ENCODE peak calls at places on chromosomes 6 and 20, in eight cellular contexts. One of them, this sample, is unnamed.

GRCh38 chr20:58048096-58048702 is 180.3 kb downstream of the ANKRD60 start:
- DNase-seq in T1000: no peak
- DNase-seq in neuronal stem cell: peak
- DNase-seq in RWPE1: peak
- DNase-seq in anterior cingulate cortex: peak
- DNase-seq in stimulated activated CD8-positive, alpha-beta memory T cell treated with anti-CD3 and anti-CD28 coated beads, Interleukin-4, amount 100 ng/mL, for 24 hours: no peak
- DNase-seq in activated T-helper 1 cell treated with anti-CD3 and anti-CD28 coated beads, Interleukin-2, amount 50 U/mL, for 16 hours: no peak
- DNase-seq in neural progenitor cell: peak
- DNase-seq in this sample: no peak

GRCh38 chr6:66264376-66264775 is 557.4 kb upstream of the EYS start:
- DNase-seq in T1000: no peak
- DNase-seq in neuronal stem cell: no peak
- DNase-seq in RWPE1: peak
- DNase-seq in anterior cingulate cortex: no peak
- DNase-seq in stimulated activated CD8-positive, alpha-beta memory T cell treated with anti-CD3 and anti-CD28 coated beads, Interleukin-4, amount 100 ng/mL, for 24 hours: no peak
- DNase-seq in activated T-helper 1 cell treated with anti-CD3 and anti-CD28 coated beads, Interleukin-2, amount 50 U/mL, for 16 hours: no peak
- DNase-seq in neural progenitor cell: no peak
- DNase-seq in this sample: no peak

GRCh38 chr6:144317736-144318135 is 32.6 kb downstream of the UTRN start:
- DNase-seq in T1000: no peak
- DNase-seq in neuronal stem cell: no peak
- DNase-seq in RWPE1: no peak
- DNase-seq in anterior cingulate cortex: no peak
- DNase-seq in stimulated activated CD8-positive, alpha-beta memory T cell treated with anti-CD3 and anti-CD28 coated beads, Interleukin-4, amount 100 ng/mL, for 24 hours: no peak
- DNase-seq in activated T-helper 1 cell treated with anti-CD3 and anti-CD28 coated beads, Interleukin-2, amount 50 U/mL, for 16 hours: no peak
- DNase-seq in neural progenitor cell: no peak
- DNase-seq in this sample: no peak

GRCh38 chr6:107823047-107823557 is 1.0 kb downstream of the SCML4 start:
- DNase-seq in T1000: no peak
- DNase-seq in neuronal stem cell: no peak
- DNase-seq in RWPE1: no peak
- DNase-seq in anterior cingulate cortex: no peak
- DNase-seq in stimulated activated CD8-positive, alpha-beta memory T cell treated with anti-CD3 and anti-CD28 coated beads, Interleukin-4, amount 100 ng/mL, for 24 hours: peak
- DNase-seq in activated T-helper 1 cell treated with anti-CD3 and anti-CD28 coated beads, Interleukin-2, amount 50 U/mL, for 16 hours: no peak
- DNase-seq in neural progenitor cell: no peak
- DNase-seq in this sample: no peak

GRCh38 chr20:57743450-57744095 is 33.8 kb upstream of the PMEPA1 start:
- DNase-seq in T1000: no peak
- DNase-seq in neuronal stem cell: no peak
- DNase-seq in RWPE1: no peak
- DNase-seq in anterior cingulate cortex: no peak
- DNase-seq in stimulated activated CD8-positive, alpha-beta memory T cell treated with anti-CD3 and anti-CD28 coated beads, Interleukin-4, amount 100 ng/mL, for 24 hours: no peak
- DNase-seq in activated T-helper 1 cell treated with anti-CD3 and anti-CD28 coated beads, Interleukin-2, amount 50 U/mL, for 16 hours: no peak
- DNase-seq in neural progenitor cell: no peak
- DNase-seq in this sample: no peak

GRCh38 chr6:26122402-26122792 is 35.2 kb downstream of the HFE start:
- DNase-seq in T1000: no peak
- DNase-seq in neuronal stem cell: no peak
- DNase-seq in RWPE1: no peak
- DNase-seq in anterior cingulate cortex: no peak
- DNase-seq in stimulated activated CD8-positive, alpha-beta memory T cell treated with anti-CD3 and anti-CD28 coated beads, Interleukin-4, amount 100 ng/mL, for 24 hours: no peak
- DNase-seq in activated T-helper 1 cell treated with anti-CD3 and anti-CD28 coated beads, Interleukin-2, amount 50 U/mL, for 16 hours: no peak
- DNase-seq in neural progenitor cell: peak
- DNase-seq in this sample: no peak

GRCh38 chr6:125299257-125299656 is 2.5 kb downstream of the HDDC2 start:
- DNase-seq in T1000: no peak
- DNase-seq in neuronal stem cell: no peak
- DNase-seq in RWPE1: no peak
- DNase-seq in anterior cingulate cortex: no peak
- DNase-seq in stimulated activated CD8-positive, alpha-beta memory T cell treated with anti-CD3 and anti-CD28 coated beads, Interleukin-4, amount 100 ng/mL, for 24 hours: no peak
- DNase-seq in activated T-helper 1 cell treated with anti-CD3 and anti-CD28 coated beads, Interleukin-2, amount 50 U/mL, for 16 hours: no peak
- DNase-seq in neural progenitor cell: no peak
- DNase-seq in this sample: no peak

GRCh38 chr6:87808005-87808757 is 106.1 kb upstream of the AKIRIN2 start:
- DNase-seq in T1000: no peak
- DNase-seq in neuronal stem cell: no peak
- DNase-seq in RWPE1: peak
- DNase-seq in anterior cingulate cortex: no peak
- DNase-seq in stimulated activated CD8-positive, alpha-beta memory T cell treated with anti-CD3 and anti-CD28 coated beads, Interleukin-4, amount 100 ng/mL, for 24 hours: no peak
- DNase-seq in activated T-helper 1 cell treated with anti-CD3 and anti-CD28 coated beads, Interleukin-2, amount 50 U/mL, for 16 hours: no peak
- DNase-seq in neural progenitor cell: no peak
- DNase-seq in this sample: no peak

GRCh38 chr20:51610761-51611624 is 68.5 kb upstream of the NFATC2 start:
- DNase-seq in T1000: no peak
- DNase-seq in neuronal stem cell: no peak
- DNase-seq in RWPE1: no peak
- DNase-seq in anterior cingulate cortex: no peak
- DNase-seq in stimulated activated CD8-positive, alpha-beta memory T cell treated with anti-CD3 and anti-CD28 coated beads, Interleukin-4, amount 100 ng/mL, for 24 hours: no peak
- DNase-seq in activated T-helper 1 cell treated with anti-CD3 and anti-CD28 coated beads, Interleukin-2, amount 50 U/mL, for 16 hours: no peak
- DNase-seq in neural progenitor cell: no peak
- DNase-seq in this sample: no peak

GRCh38 chr6:147738516-147739187 is 230.2 kb downstream of the SAMD5 start:
- DNase-seq in T1000: no peak
- DNase-seq in neuronal stem cell: no peak
- DNase-seq in RWPE1: no peak
- DNase-seq in anterior cingulate cortex: no peak
- DNase-seq in stimulated activated CD8-positive, alpha-beta memory T cell treated with anti-CD3 and anti-CD28 coated beads, Interleukin-4, amount 100 ng/mL, for 24 hours: no peak
- DNase-seq in activated T-helper 1 cell treated with anti-CD3 and anti-CD28 coated beads, Interleukin-2, amount 50 U/mL, for 16 hours: no peak
- DNase-seq in neural progenitor cell: no peak
- DNase-seq in this sample: no peak

GRCh38 chr20:63314015-63314471 is 21.1 kb downstream of the COL20A1 start:
- DNase-seq in T1000: no peak
- DNase-seq in neuronal stem cell: no peak
- DNase-seq in RWPE1: no peak
- DNase-seq in anterior cingulate cortex: no peak
- DNase-seq in stimulated activated CD8-positive, alpha-beta memory T cell treated with anti-CD3 and anti-CD28 coated beads, Interleukin-4, amount 100 ng/mL, for 24 hours: no peak
- DNase-seq in activated T-helper 1 cell treated with anti-CD3 and anti-CD28 coated beads, Interleukin-2, amount 50 U/mL, for 16 hours: no peak
- DNase-seq in neural progenitor cell: no peak
- DNase-seq in this sample: peak

GRCh38 chr6:100568255-100568654 is 103.5 kb upstream of the SIM1 start:
- DNase-seq in T1000: no peak
- DNase-seq in neuronal stem cell: no peak
- DNase-seq in RWPE1: no peak
- DNase-seq in anterior cingulate cortex: no peak
- DNase-seq in stimulated activated CD8-positive, alpha-beta memory T cell treated with anti-CD3 and anti-CD28 coated beads, Interleukin-4, amount 100 ng/mL, for 24 hours: no peak
- DNase-seq in activated T-helper 1 cell treated with anti-CD3 and anti-CD28 coated beads, Interleukin-2, amount 50 U/mL, for 16 hours: no peak
- DNase-seq in neural progenitor cell: no peak
- DNase-seq in this sample: no peak

GRCh38 chr6:53418288-53418687 is 69.5 kb upstream of the ELOVL5 start:
- DNase-seq in T1000: no peak
- DNase-seq in neuronal stem cell: no peak
- DNase-seq in RWPE1: no peak
- DNase-seq in anterior cingulate cortex: no peak
- DNase-seq in stimulated activated CD8-positive, alpha-beta memory T cell treated with anti-CD3 and anti-CD28 coated beads, Interleukin-4, amount 100 ng/mL, for 24 hours: no peak
- DNase-seq in activated T-helper 1 cell treated with anti-CD3 and anti-CD28 coated beads, Interleukin-2, amount 50 U/mL, for 16 hours: no peak
- DNase-seq in neural progenitor cell: no peak
- DNase-seq in this sample: no peak

GRCh38 chr6:87281426-87281825 is 41.0 kb upstream of the SMIM8 start:
- DNase-seq in T1000: no peak
- DNase-seq in neuronal stem cell: no peak
- DNase-seq in RWPE1: no peak
- DNase-seq in anterior cingulate cortex: no peak
- DNase-seq in stimulated activated CD8-positive, alpha-beta memory T cell treated with anti-CD3 and anti-CD28 coated beads, Interleukin-4, amount 100 ng/mL, for 24 hours: no peak
- DNase-seq in activated T-helper 1 cell treated with anti-CD3 and anti-CD28 coated beads, Interleukin-2, amount 50 U/mL, for 16 hours: no peak
- DNase-seq in neural progenitor cell: peak
- DNase-seq in this sample: no peak

GRCh38 chr6:107555449-107555848 is 65.5 kb downstream of the SOBP start:
- DNase-seq in T1000: no peak
- DNase-seq in neuronal stem cell: no peak
- DNase-seq in RWPE1: no peak
- DNase-seq in anterior cingulate cortex: no peak
- DNase-seq in stimulated activated CD8-positive, alpha-beta memory T cell treated with anti-CD3 and anti-CD28 coated beads, Interleukin-4, amount 100 ng/mL, for 24 hours: no peak
- DNase-seq in activated T-helper 1 cell treated with anti-CD3 and anti-CD28 coated beads, Interleukin-2, amount 50 U/mL, for 16 hours: no peak
- DNase-seq in neural progenitor cell: peak
- DNase-seq in this sample: peak

GRCh38 chr6:123507582-123507981 is 129.2 kb downstream of the TRDN start:
- DNase-seq in T1000: no peak
- DNase-seq in neuronal stem cell: no peak
- DNase-seq in RWPE1: no peak
- DNase-seq in anterior cingulate cortex: no peak
- DNase-seq in stimulated activated CD8-positive, alpha-beta memory T cell treated with anti-CD3 and anti-CD28 coated beads, Interleukin-4, amount 100 ng/mL, for 24 hours: no peak
- DNase-seq in activated T-helper 1 cell treated with anti-CD3 and anti-CD28 coated beads, Interleukin-2, amount 50 U/mL, for 16 hours: no peak
- DNase-seq in neural progenitor cell: no peak
- DNase-seq in this sample: no peak

GRCh38 chr20:57426156-57426769 is 35.1 kb downstream of the RBM38 start:
- DNase-seq in T1000: no peak
- DNase-seq in neuronal stem cell: no peak
- DNase-seq in RWPE1: no peak
- DNase-seq in anterior cingulate cortex: no peak
- DNase-seq in stimulated activated CD8-positive, alpha-beta memory T cell treated with anti-CD3 and anti-CD28 coated beads, Interleukin-4, amount 100 ng/mL, for 24 hours: no peak
- DNase-seq in activated T-helper 1 cell treated with anti-CD3 and anti-CD28 coated beads, Interleukin-2, amount 50 U/mL, for 16 hours: no peak
- DNase-seq in neural progenitor cell: no peak
- DNase-seq in this sample: no peak

GRCh38 chr6:111592726-111593515 is 12.8 kb downstream of the TRAF3IP2 start:
- DNase-seq in T1000: no peak
- DNase-seq in neuronal stem cell: no peak
- DNase-seq in RWPE1: no peak
- DNase-seq in anterior cingulate cortex: no peak
- DNase-seq in stimulated activated CD8-positive, alpha-beta memory T cell treated with anti-CD3 and anti-CD28 coated beads, Interleukin-4, amount 100 ng/mL, for 24 hours: no peak
- DNase-seq in activated T-helper 1 cell treated with anti-CD3 and anti-CD28 coated beads, Interleukin-2, amount 50 U/mL, for 16 hours: no peak
- DNase-seq in neural progenitor cell: peak
- DNase-seq in this sample: no peak

GRCh38 chr6:158666637-158667359 is 16.9 kb downstream of the SYTL3 start:
- DNase-seq in T1000: no peak
- DNase-seq in neuronal stem cell: no peak
- DNase-seq in RWPE1: no peak
- DNase-seq in anterior cingulate cortex: no peak
- DNase-seq in stimulated activated CD8-positive, alpha-beta memory T cell treated with anti-CD3 and anti-CD28 coated beads, Interleukin-4, amount 100 ng/mL, for 24 hours: no peak
- DNase-seq in activated T-helper 1 cell treated with anti-CD3 and anti-CD28 coated beads, Interleukin-2, amount 50 U/mL, for 16 hours: no peak
- DNase-seq in neural progenitor cell: no peak
- DNase-seq in this sample: no peak

GRCh38 chr6:19759117-19759880 is 77.9 kb upstream of the ID4 start:
- DNase-seq in T1000: no peak
- DNase-seq in neuronal stem cell: no peak
- DNase-seq in RWPE1: peak
- DNase-seq in anterior cingulate cortex: no peak
- DNase-seq in stimulated activated CD8-positive, alpha-beta memory T cell treated with anti-CD3 and anti-CD28 coated beads, Interleukin-4, amount 100 ng/mL, for 24 hours: no peak
- DNase-seq in activated T-helper 1 cell treated with anti-CD3 and anti-CD28 coated beads, Interleukin-2, amount 50 U/mL, for 16 hours: no peak
- DNase-seq in neural progenitor cell: no peak
- DNase-seq in this sample: no peak

GRCh38 chr20:50138479-50139393 is 14.8 kb downstream of the PEDS1 start:
- DNase-seq in T1000: peak
- DNase-seq in neuronal stem cell: no peak
- DNase-seq in RWPE1: no peak
- DNase-seq in anterior cingulate cortex: peak
- DNase-seq in stimulated activated CD8-positive, alpha-beta memory T cell treated with anti-CD3 and anti-CD28 coated beads, Interleukin-4, amount 100 ng/mL, for 24 hours: no peak
- DNase-seq in activated T-helper 1 cell treated with anti-CD3 and anti-CD28 coated beads, Interleukin-2, amount 50 U/mL, for 16 hours: no peak
- DNase-seq in neural progenitor cell: no peak
- DNase-seq in this sample: no peak

GRCh38 chr6:27178860-27179259 is 68.6 kb upstream of the PRSS16 start:
- DNase-seq in T1000: no peak
- DNase-seq in neuronal stem cell: no peak
- DNase-seq in RWPE1: no peak
- DNase-seq in anterior cingulate cortex: no peak
- DNase-seq in stimulated activated CD8-positive, alpha-beta memory T cell treated with anti-CD3 and anti-CD28 coated beads, Interleukin-4, amount 100 ng/mL, for 24 hours: no peak
- DNase-seq in activated T-helper 1 cell treated with anti-CD3 and anti-CD28 coated beads, Interleukin-2, amount 50 U/mL, for 16 hours: no peak
- DNase-seq in neural progenitor cell: peak
- DNase-seq in this sample: no peak

GRCh38 chr6:157274116-157274470 is 49.2 kb downstream of the TMEM242 start:
- DNase-seq in T1000: no peak
- DNase-seq in neuronal stem cell: no peak
- DNase-seq in RWPE1: no peak
- DNase-seq in anterior cingulate cortex: no peak
- DNase-seq in stimulated activated CD8-positive, alpha-beta memory T cell treated with anti-CD3 and anti-CD28 coated beads, Interleukin-4, amount 100 ng/mL, for 24 hours: no peak
- DNase-seq in activated T-helper 1 cell treated with anti-CD3 and anti-CD28 coated beads, Interleukin-2, amount 50 U/mL, for 16 hours: no peak
- DNase-seq in neural progenitor cell: no peak
- DNase-seq in this sample: no peak

This sample was measured in glutamatergic neuron.